ENCODE peak calls at places on chromosomes 16 and 17, in seven cellular contexts. T is CD4-positive, CD25-positive, alpha-beta regulatory T cell; F is pancreas; W is mucosa of descending colon; P is mesendoderm; X is transverse colon; K is neural progenitor cell. O is an unnamed sample.

GRCh38 chr16:89917773-89918452 is 749 bp upstream of the MC1R start:
- DNase-seq in T (peak), F (peak), W (peak), P (peak), X (peak), K (peak), O (peak)

GRCh38 chr16:87064731-87065720 is 252.2 kb downstream of the C16orf95 start:
- DNase-seq in T (no peak), F (no peak), W (no peak), P (no peak), X (no peak), K (no peak), O (no peak)

GRCh38 chr17:29574732-29575510 is 6.4 kb downstream of the TP53I13 start:
- DNase-seq in T (no peak), F (no peak), W (peak), P (no peak), X (peak), K (no peak), O (no peak)

GRCh38 chr16:85515319-85515745 is 97.8 kb upstream of the GSE1 start:
- DNase-seq in T (no peak), F (no peak), W (no peak), P (no peak), X (no peak), K (no peak), O (no peak)

GRCh38 chr16:87581867-87582220 is 20.5 kb upstream of the JPH3 start:
- DNase-seq in T (no peak), F (peak), W (no peak), P (no peak), X (peak), K (no peak), O (peak)

GRCh38 chr16:72400257-72401078 is 228.5 kb upstream of the PMFBP1 start:
- DNase-seq in T (peak), F (peak), W (no peak), P (peak), X (peak), K (peak), O (peak)

GRCh38 chr17:36008998-36009665 is 7.8 kb upstream of the CCL15 start:
- DNase-seq in T (no peak), F (no peak), W (no peak), P (peak), X (no peak), K (no peak), O (peak)

GRCh38 chr16:81842564-81843242 is 63.6 kb downstream of the PLCG2 start:
- DNase-seq in T (no peak), F (no peak), W (no peak), P (no peak), X (no peak), K (no peak), O (no peak)

GRCh38 chr16:67389911-67390815 is 3.1 kb downstream of the TPPP3 start:
- DNase-seq in T (no peak), F (no peak), W (no peak), P (no peak), X (no peak), K (no peak), O (no peak)

GRCh38 chr16:87580855-87581261 is 21.4 kb upstream of the JPH3 start:
- DNase-seq in T (no peak), F (no peak), W (no peak), P (peak), X (no peak), K (no peak), O (peak)

GRCh38 chr16:56282455-56282854 is 91.2 kb downstream of the GNAO1 start:
- DNase-seq in T (no peak), F (no peak), W (no peak), P (no peak), X (no peak), K (no peak), O (no peak)

GRCh38 chr17:50043290-50044148 is 12.4 kb upstream of the ITGA3 start:
- DNase-seq in T (no peak), F (peak), W (peak), P (no peak), X (no peak), K (no peak), O (peak)

GRCh38 chr17:70558821-70559220 is 389.5 kb downstream of the KCNJ2 start:
- DNase-seq in T (no peak), F (no peak), W (no peak), P (peak), X (no peak), K (no peak), O (no peak)

GRCh38 chr17:72187544-72187943 is 66.7 kb downstream of the SOX9 start:
- DNase-seq in T (no peak), F (peak), W (peak), P (no peak), X (peak), K (peak), O (peak)

GRCh38 chr17:72121164-72122001 is 563 bp downstream of the SOX9 start:
- DNase-seq in T (no peak), F (peak), W (peak), P (peak), X (peak), K (peak), O (peak)

GRCh38 chr16:81838794-81839193 is 59.7 kb downstream of the PLCG2 start:
- DNase-seq in T (no peak), F (no peak), W (no peak), P (no peak), X (no peak), K (no peak), O (no peak)

GRCh38 chr16:67865318-67865717 is 7.5 kb upstream of the EDC4 start:
- DNase-seq in T (peak), F (peak), W (no peak), P (peak), X (peak), K (peak), O (peak)

GRCh38 chr17:70622382-70623260 is 453.3 kb downstream of the KCNJ2 start:
- DNase-seq in T (peak), F (peak), W (no peak), P (peak), X (peak), K (peak), O (peak)

GRCh38 chr16:46747777-46748651 is at the start of gene MYLK3:
- DNase-seq in T (no peak), F (no peak), W (no peak), P (peak), X (no peak), K (peak), O (no peak)

GRCh38 chr17:36673637-36674277 is 72.4 kb downstream of the MRM1 start:
- DNase-seq in T (peak), F (no peak), W (no peak), P (no peak), X (no peak), K (no peak), O (no peak)

GRCh38 chr17:37813753-37814152 is 68.9 kb upstream of the HNF1B start:
- DNase-seq in T (no peak), F (no peak), W (no peak), P (peak), X (no peak), K (no peak), O (peak)

GRCh38 chr17:2396568-2397246 is 4.2 kb downstream of the MNT start:
- DNase-seq in T (peak), F (peak), W (peak), P (peak), X (peak), K (peak), O (peak)

GRCh38 chr17:13638855-13639458 is 37.2 kb upstream of the HS3ST3A1 start:
- DNase-seq in T (peak), F (peak), W (no peak), P (peak), X (no peak), K (no peak), O (peak)

GRCh38 chr17:61687769-61688168 is 96.8 kb upstream of the NACA2 start:
- DNase-seq in T (no peak), F (no peak), W (no peak), P (no peak), X (no peak), K (no peak), O (no peak)

GRCh38 chr17:6969323-6969726 is 26.5 kb upstream of the ALOX12 start:
- DNase-seq in T (peak), F (no peak), W (no peak), P (no peak), X (no peak), K (no peak), O (peak)

GRCh38 chr16:78396046-78396445 is 296.6 kb downstream of the WWOX start:
- DNase-seq in T (peak), F (no peak), W (no peak), P (no peak), X (no peak), K (peak), O (no peak)

GRCh38 chr16:85365120-85365519 is 248.0 kb upstream of the GSE1 start:
- DNase-seq in T (no peak), F (no peak), W (no peak), P (no peak), X (no peak), K (no peak), O (no peak)

GRCh38 chr17:63768433-63768832 is 5.0 kb downstream of the CCDC47 start:
- DNase-seq in T (no peak), F (no peak), W (no peak), P (peak), X (no peak), K (peak), O (no peak)

GRCh38 chr17:3647769-3648540 is 11.4 kb downstream of the CTNS start:
- DNase-seq in T (peak), F (peak), W (no peak), P (peak), X (peak), K (peak), O (peak)

GRCh38 chr17:66343531-66344078 is 41.2 kb downstream of the PRKCA start:
- DNase-seq in T (no peak), F (no peak), W (no peak), P (no peak), X (no peak), K (no peak), O (peak)

GRCh38 chr17:64459284-64459747 is 10.4 kb downstream of the MILR1 start:
- DNase-seq in T (no peak), F (no peak), W (no peak), P (no peak), X (peak), K (no peak), O (peak)

GRCh38 chr17:67531291-67531690 is 154.2 kb downstream of the PITPNC1 start:
- DNase-seq in T (no peak), F (peak), W (no peak), P (peak), X (peak), K (no peak), O (peak)

GRCh38 chr16:10817514-10817913 is 1.1 kb downstream of the TVP23A start:
- DNase-seq in T (no peak), F (no peak), W (no peak), P (no peak), X (no peak), K (no peak), O (no peak)

GRCh38 chr16:30895592-30896202 is 717 bp upstream of the CTF1 start:
- DNase-seq in T (peak), F (no peak), W (peak), P (peak), X (no peak), K (no peak), O (peak)

GRCh38 chr17:57461082-57461481 is 204.8 kb downstream of the MSI2 start:
- DNase-seq in T (no peak), F (no peak), W (no peak), P (no peak), X (no peak), K (no peak), O (no peak)

GRCh38 chr16:23836078-23836403 is 258 bp downstream of the PRKCB start:
- DNase-seq in T (no peak), F (no peak), W (no peak), P (peak), X (no peak), K (no peak), O (no peak)
- H3K4me3 ChIP-seq in T (no peak), F (no peak), W (peak), P (no peak), X (peak), K (peak), O (no peak)

GRCh38 chr17:47789611-47790520 is 31.7 kb downstream of the OSBPL7 start:
- DNase-seq in T (peak), F (peak), W (peak), P (peak), X (peak), K (peak), O (peak)
- H3K4me3 ChIP-seq in T (no peak), F (peak), W (no peak), P (peak), X (peak), K (peak), O (peak)

DNA sequence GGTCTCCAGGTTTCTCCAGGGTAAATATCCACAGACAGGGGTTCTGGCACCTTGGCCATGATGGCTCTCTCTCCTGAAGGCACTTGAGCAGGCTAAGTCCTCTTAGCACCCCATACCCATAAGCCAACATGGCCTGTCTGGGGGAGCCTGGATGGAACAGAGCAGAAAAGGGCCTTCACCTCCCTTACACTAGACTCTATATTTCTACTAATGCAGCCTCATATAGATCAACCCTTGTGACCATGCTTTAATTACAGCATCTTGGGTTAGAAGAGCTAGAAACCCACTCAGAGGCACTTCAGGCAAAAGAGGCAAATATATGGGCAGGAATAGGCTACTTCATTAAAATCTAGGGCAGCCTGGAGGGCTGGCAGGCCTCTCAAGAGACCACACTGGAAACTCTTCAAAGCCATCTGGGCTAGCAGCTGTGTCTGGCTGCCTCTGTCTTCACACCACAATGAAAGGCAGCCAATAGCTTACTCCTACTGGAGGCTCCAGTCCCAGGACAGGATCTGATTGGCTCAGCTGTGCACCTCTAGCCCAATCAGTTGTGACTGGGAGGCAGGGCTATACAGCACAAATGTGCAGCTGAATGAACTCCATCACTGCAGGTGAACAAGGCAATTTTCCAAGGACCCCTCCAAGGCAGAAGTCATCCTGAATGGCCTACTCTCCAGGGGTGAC is 4.7 kb upstream of the CDT1 start:
- DNase-seq in T (no peak), F (no peak), W (no peak), P (no peak), X (no peak), K (no peak), O (no peak)
- H3K4me3 ChIP-seq in T (no peak), F (no peak), W (no peak), P (no peak), X (no peak), K (no peak), O (no peak)

GRCh38 chr17:4709794-4710692 is at the start of gene ARRB2:
- DNase-seq in T (peak), F (peak), W (peak), P (peak), X (peak), K (peak), O (peak)

GRCh38 chr17:4708436-4708835 is 2.0 kb upstream of the ARRB2 start:
- DNase-seq in T (peak), F (no peak), W (no peak), P (peak), X (no peak), K (peak), O (no peak)

GRCh38 chr17:4703330-4703691 is 626 bp downstream of the PELP1 start:
- DNase-seq in T (no peak), F (no peak), W (no peak), P (no peak), X (no peak), K (no peak), O (no peak)

GRCh38 chr17:4706121-4706520 is 2.2 kb upstream of the PELP1 start:
- DNase-seq in T (no peak), F (no peak), W (no peak), P (peak), X (no peak), K (no peak), O (no peak)

DNA sequence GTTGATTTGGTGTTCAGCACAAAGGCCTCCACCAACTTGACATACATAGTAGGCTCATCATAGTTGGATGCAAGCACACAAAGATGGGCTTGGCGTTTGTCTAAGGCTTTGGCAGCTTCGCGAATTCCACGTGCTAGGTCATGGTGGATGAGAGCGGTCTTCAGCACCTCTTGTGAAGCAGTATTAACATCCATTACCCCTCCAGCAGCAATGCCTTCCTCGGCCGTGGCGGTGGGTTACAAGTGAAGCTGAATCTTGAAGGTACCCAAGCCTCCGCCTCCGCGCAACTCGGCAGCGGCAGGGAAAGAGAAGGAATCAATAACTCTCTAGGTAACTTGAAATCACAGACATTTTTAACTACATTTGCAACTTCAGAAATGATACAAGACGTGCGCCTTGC is 1.1 kb upstream of the PELP1 start:
- DNase-seq in T (no peak), F (no peak), W (no peak), P (no peak), X (no peak), K (no peak), O (no peak)
- H3K4me3 ChIP-seq in T (peak), F (no peak), W (no peak), P (no peak), X (no peak), K (peak), O (no peak)

GRCh38 chr17:80210348-80211108 is 9.6 kb downstream of the SGSH start:
- DNase-seq in T (no peak), F (no peak), W (no peak), P (no peak), X (no peak), K (no peak), O (no peak)
- H3K4me3 ChIP-seq in T (no peak), F (no peak), W (no peak), P (no peak), X (no peak), K (no peak), O (no peak)

GRCh38 chr16:8882041-8882617 is at the start of gene LITAFD:
- DNase-seq in T (no peak), F (no peak), W (peak), P (no peak), X (no peak), K (no peak), O (no peak)

GRCh38 chr16:8877894-8878522 is 4.1 kb upstream of the LITAFD start:
- DNase-seq in T (peak), F (no peak), W (peak), P (no peak), X (no peak), K (no peak), O (no peak)

GRCh38 chr16:8874388-8874787 is 5.6 kb upstream of the CARHSP1 start:
- DNase-seq in T (no peak), F (no peak), W (no peak), P (no peak), X (no peak), K (no peak), O (no peak)

GRCh38 chr16:8880839-8881510 is 1.2 kb upstream of the LITAFD start:
- DNase-seq in T (no peak), F (no peak), W (peak), P (no peak), X (no peak), K (no peak), O (no peak)

GRCh38 chr16:8878523-8878911 is 3.6 kb upstream of the LITAFD start:
- DNase-seq in T (no peak), F (no peak), W (peak), P (peak), X (no peak), K (no peak), O (peak)
- H3K4me3 ChIP-seq in T (no peak), F (no peak), W (no peak), P (no peak), X (no peak), K (no peak), O (no peak)